ENCODE peak calls at places on chromosomes 2 and 18, in eight cellular contexts. E is transverse colon, R is upper lobe of left lung, Q is K562, X is HCT116, S is prostate gland, N is vagina, B is GM23338. Y is an unnamed sample.

GRCh38 chr2:101981066-101981465 is 10.7 kb upstream of the IL1R2 start:
- DNase-seq in S (peak; percentile 71), X (no peak), N (no peak), R (no peak), Q (no peak), E (no peak), B (no peak), Y (no peak)

GRCh38 chr18:48402953-48403352 is 6.2 kb downstream of the ZBTB7C start:
- DNase-seq in N (no peak), S (no peak), X (no peak), B (no peak), E (no peak), R (no peak), Q (no peak), Y (no peak)

GRCh38 chr18:22521026-22521707 is 103.5 kb upstream of the CTAGE1 start:
- DNase-seq in B (no peak), R (no peak), E (no peak), N (no peak), S (no peak), Q (no peak), X (no peak), Y (no peak)

GRCh38 chr2:239539083-239539775 is 138.4 kb upstream of the HDAC4 start:
- DNase-seq in Q (no peak), R (no peak), S (no peak), E (no peak), N (no peak), B (peak; percentile 20), X (no peak), Y (peak; percentile 17)

GRCh38 chr2:84636080-84636971 is 120.0 kb downstream of the DNAH6 start:
- DNase-seq in B (no peak), Q (no peak), E (peak; percentile 46), R (no peak), S (no peak), N (no peak), X (no peak), Y (no peak)

GRCh38 chr2:10467401-10467800 is 19.3 kb upstream of the ODC1 start:
- DNase-seq in X (no peak), S (no peak), E (no peak), B (peak; percentile 23), R (peak; percentile 39), N (no peak), Q (no peak), Y (peak; percentile 54)

GRCh38 chr2:45938649-45939511 is 287.4 kb downstream of the PRKCE start:
- DNase-seq in N (no peak), Q (peak; percentile 8), B (peak; percentile 31), R (no peak), E (peak; percentile 84), X (peak; percentile 92), S (peak; percentile 90), Y (no peak)

GRCh38 chr2:234980476-234981187 is 28.8 kb downstream of the SH3BP4 start:
- DNase-seq in X (no peak), E (peak; percentile 52), R (no peak), B (no peak), S (peak; percentile 67), N (no peak), Q (no peak), Y (no peak)

GRCh38 chr2:12733846-12734245 is 17.1 kb downstream of the TRIB2 start:
- DNase-seq in S (peak; percentile 91), B (no peak), N (no peak), R (peak; percentile 45), X (no peak), Q (no peak), E (no peak), Y (no peak)

GRCh38 chr18:55786651-55787272 is 198.8 kb upstream of the TCF4 start:
- DNase-seq in X (no peak), Q (peak; percentile 66), R (no peak), S (no peak), B (no peak), E (no peak), N (no peak), Y (no peak)

GRCh38 chr2:39937621-39938020 is 158.6 kb upstream of the THUMPD2 start:
- DNase-seq in Q (no peak), R (no peak), B (no peak), E (no peak), N (no peak), X (no peak), S (no peak), Y (no peak)

GRCh38 chr18:8218263-8218662 is 391.0 kb upstream of the RAB12 start:
- DNase-seq in E (no peak), B (peak; percentile 37), S (no peak), N (no peak), R (no peak), Q (no peak), X (no peak), Y (no peak)

GRCh38 chr2:54606393-54606973 is 117.0 kb upstream of the EML6 start:
- DNase-seq in Q (no peak), N (no peak), B (no peak), X (no peak), E (no peak), S (no peak), R (no peak), Y (no peak)

GRCh38 chr2:205367536-205367935 is 314.8 kb upstream of the NRP2 start:
- DNase-seq in E (no peak), X (no peak), Q (no peak), S (no peak), R (no peak), N (no peak), B (no peak), Y (no peak)

GRCh38 chr2:197258580-197258979 is 52.0 kb downstream of the ANKRD44 start:
- DNase-seq in R (no peak), X (no peak), N (no peak), Q (no peak), S (no peak), B (no peak), E (no peak), Y (no peak)

GRCh38 chr2:108968619-108969018 is 20.4 kb downstream of the EDAR start:
- DNase-seq in S (peak; percentile 69), R (no peak), B (no peak), E (peak; percentile 69), N (no peak), Q (no peak), X (no peak), Y (no peak)

GRCh38 chr2:126851756-126852155 is 46.9 kb upstream of the TEX51 start:
- DNase-seq in Q (no peak), R (no peak), S (no peak), N (no peak), X (no peak), E (no peak), B (no peak), Y (no peak)

GRCh38 chr2:236289766-236290462 is 25.7 kb upstream of the ASB18 start:
- DNase-seq in X (no peak), Q (no peak), N (peak; percentile 62), B (no peak), S (no peak), E (no peak), R (no peak), Y (no peak)

GRCh38 chr2:190854726-190855125 is 25.9 kb upstream of the GLS start:
- DNase-seq in R (no peak), E (no peak), Q (no peak), S (no peak), X (no peak), B (no peak), N (no peak), Y (no peak)

GRCh38 chr2:218071218-218071937 is 2.3 kb downstream of the RUFY4 start:
- DNase-seq in Q (no peak), S (no peak), N (no peak), R (no peak), X (no peak), E (no peak), B (no peak), Y (no peak)

GRCh38 chr2:55887906-55888625 is 35.5 kb downstream of the EFEMP1 start:
- DNase-seq in E (no peak), S (no peak), N (no peak), R (no peak), B (no peak), X (no peak), Q (no peak), Y (no peak)

GRCh38 chr2:44912660-44913059 is 28.8 kb upstream of the SIX3 start:
- DNase-seq in S (no peak), R (no peak), B (no peak), Q (no peak), E (no peak), X (no peak), N (no peak), Y (no peak)

GRCh38 chr2:8566788-8567468 is 114.9 kb upstream of the ID2 start:
- DNase-seq in E (no peak), S (no peak), R (no peak), X (no peak), B (no peak), N (peak; percentile 69), Q (no peak), Y (peak; percentile 41)

GRCh38 chr18:26471826-26472225 is 76.5 kb downstream of the KCTD1 start:
- DNase-seq in B (no peak), Q (no peak), X (no peak), N (no peak), R (no peak), S (no peak), E (no peak), Y (no peak)

GRCh38 chr18:26468931-26469340 is 79.4 kb downstream of the KCTD1 start:
- DNase-seq in E (peak; percentile 20), N (no peak), R (no peak), S (no peak), Q (peak; percentile 69), B (peak; percentile 84), X (no peak), Y (no peak)

GRCh38 chr18:26473721-26474120 is 74.6 kb downstream of the KCTD1 start:
- DNase-seq in S (no peak), R (peak; percentile 12), Q (no peak), X (no peak), E (no peak), N (no peak), B (no peak), Y (no peak)

GRCh38 chr18:26471027-26471426 is 77.3 kb downstream of the KCTD1 start:
- DNase-seq in E (no peak), B (no peak), S (no peak), X (no peak), R (no peak), N (no peak), Q (no peak), Y (no peak)

GRCh38 chr18:26470011-26470637 is 78.2 kb downstream of the KCTD1 start:
- DNase-seq in X (no peak), Q (no peak), E (no peak), N (no peak), S (no peak), R (no peak), B (no peak), Y (no peak)
- TF ChIP-seq CTCF in X (no peak), Q (no peak), E (no peak), N (no peak), S (no peak), R (no peak), B (no peak), Y (no peak)

GRCh38 chr2:41966920-41967319 is 80.9 kb upstream of the PKDCC start:
- DNase-seq in Q (no peak), B (no peak), R (no peak), X (no peak), E (peak; percentile 19), S (no peak), N (no peak), Y (no peak)
- TF ChIP-seq POLR2AphosphoS5 in Q (no peak), B (no peak), R (no peak), X (no peak), E (no peak), S (no peak), N (no peak), Y (no peak)

GRCh38 chr2:43524180-43524965 is 71.5 kb downstream of the THADA start:
- DNase-seq in B (peak; percentile 28), S (no peak), Q (no peak), X (no peak), E (no peak), N (no peak), R (no peak), Y (no peak)
- H3K27ac ChIP-seq in B (no peak overlapping the region), S (no peak overlapping the region), Q (no peak overlapping the region), X (no peak overlapping the region), E (peak overlapping the region; percentile 75), N (peak overlapping the region; percentile 35), R (peak overlapping the region; percentile 32), Y (no peak overlapping the region)

GRCh38 chr2:216687646-216688045 is 7.7 kb downstream of the IGFBP5 start:
- DNase-seq in B (peak; percentile 87), R (no peak), X (peak; percentile 26), N (no peak), Q (peak; percentile 41), E (no peak), S (no peak), Y (no peak)
- TF ChIP-seq CTCF in B (peak; percentile 90), R (peak; percentile 8), X (peak; percentile 87), N (no peak), Q (peak; percentile 46), E (peak; percentile 10), S (no peak), Y (no peak)

Y was measured in spleen.